ENCODE peak calls at places on chromosome 4, in five cellular contexts. K, W, V, B and C are unnamed samples.

GRCh38 chr4:186037692-186038658 is 31.0 kb upstream of the TLR3 start:
- DNase-seq in K (peak; percentile 48), W (no peak), V (peak; percentile 72), B (no peak), C (peak; percentile 66)

GRCh38 chr4:88811904-88812303 is 114.3 kb upstream of the NAP1L5 start:
- DNase-seq in K (no peak), W (no peak), V (no peak), B (no peak), C (no peak)

GRCh38 chr4:118811008-118811764 is 24.7 kb downstream of the SEC24D start:
- DNase-seq in K (peak; percentile 64), W (no peak), V (no peak), B (no peak), C (no peak)

GRCh38 chr4:60463846-60464502 is 736.2 kb upstream of the ADGRL3 start:
- DNase-seq in K (no peak), W (peak; percentile 18), V (peak; percentile 6), B (no peak), C (no peak)

GRCh38 chr4:147201016-147201415 is 255.4 kb upstream of the TTC29 start:
- DNase-seq in K (no peak), W (no peak), V (no peak), B (no peak), C (no peak)

GRCh38 chr4:136750898-136751297 is 781.4 kb downstream of the PCDH18 start:
- DNase-seq in K (no peak), W (no peak), V (no peak), B (no peak), C (no peak)

GRCh38 chr4:98603683-98604573 is 54.5 kb downstream of the TSPAN5 start:
- DNase-seq in K (no peak), W (no peak), V (no peak), B (no peak), C (no peak)

GRCh38 chr4:185914583-185915199 is 102.7 kb upstream of the SORBS2 start:
- DNase-seq in K (no peak), W (no peak), V (no peak), B (no peak), C (no peak)

GRCh38 chr4:173367946-173368345 is 2.8 kb upstream of the SAP30 start:
- DNase-seq in K (no peak), W (no peak), V (no peak), B (no peak), C (no peak)

GRCh38 chr4:76504613-76505465 is 69.8 kb downstream of the SHROOM3 start:
- DNase-seq in K (no peak), W (no peak), V (peak; percentile 52), B (no peak), C (peak; percentile 47)

GRCh38 chr4:61520688-61521160 is 320.6 kb downstream of the ADGRL3 start:
- DNase-seq in K (no peak), W (no peak), V (no peak), B (no peak), C (no peak)

GRCh38 chr4:5143940-5144339 is 92.7 kb downstream of the STK32B start:
- DNase-seq in K (no peak), W (no peak), V (no peak), B (no peak), C (no peak)

GRCh38 chr4:42348247-42348646 is 49.0 kb upstream of the SHISA3 start:
- DNase-seq in K (no peak), W (no peak), V (no peak), B (no peak), C (no peak)

GRCh38 chr4:83356899-83357661 is 22.4 kb upstream of the HPSE start:
- DNase-seq in K (peak; percentile 75), W (no peak), V (no peak), B (no peak), C (no peak)

GRCh38 chr4:181659202-181659601 is 584.0 kb upstream of the TENM3 start:
- DNase-seq in K (no peak), W (no peak), V (no peak), B (no peak), C (no peak)

GRCh38 chr4:121107507-121107906 is 35.2 kb upstream of the NDNF start:
- DNase-seq in K (no peak), W (no peak), V (no peak), B (no peak), C (no peak)

GRCh38 chr4:121113680-121114079 is 41.3 kb upstream of the NDNF start:
- DNase-seq in K (no peak), W (no peak), V (peak; percentile 5), B (no peak), C (no peak)

GRCh38 chr4:121114756-121115155 is 42.4 kb upstream of the NDNF start:
- DNase-seq in K (no peak), W (no peak), V (no peak), B (no peak), C (no peak)

GRCh38 chr4:121108557-121108956 is 36.2 kb upstream of the NDNF start:
- DNase-seq in K (no peak), W (no peak), V (no peak), B (no peak), C (no peak)

DNA sequence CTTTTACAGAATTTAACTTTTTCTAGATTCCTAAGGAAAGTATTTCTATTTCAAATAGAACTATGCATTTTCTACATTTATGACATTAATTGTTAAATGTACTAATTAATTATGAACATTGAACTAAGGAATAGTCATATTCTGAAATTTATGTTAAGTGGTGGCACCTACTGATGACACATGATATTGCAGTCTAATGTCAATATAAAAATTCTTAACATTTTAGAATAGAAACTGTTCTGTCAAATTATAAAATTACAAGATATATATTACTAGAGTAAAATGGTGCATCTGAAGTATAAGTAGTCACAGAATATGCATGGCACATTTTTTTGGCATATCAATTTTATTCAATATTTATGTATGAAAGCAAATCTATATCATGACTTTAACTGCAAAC is 40.2 kb upstream of the NDNF start:
- DNase-seq in K (no peak), W (no peak), V (no peak), B (no peak), C (no peak)
- TF ChIP-seq CTCF in K (no peak), W (peak; percentile 13), V (peak; percentile 13), B (no peak), C (no peak)

GRCh38 chr4:107757860-107758476 is 37.9 kb upstream of the PAPSS1 start:
- DNase-seq in K (no peak), W (no peak), V (no peak), B (no peak), C (peak; percentile 22)
- TF ChIP-seq CTCF in K (peak; percentile 30), W (peak; percentile 24), V (peak; percentile 38), B (peak; percentile 29), C (no peak)

DNA sequence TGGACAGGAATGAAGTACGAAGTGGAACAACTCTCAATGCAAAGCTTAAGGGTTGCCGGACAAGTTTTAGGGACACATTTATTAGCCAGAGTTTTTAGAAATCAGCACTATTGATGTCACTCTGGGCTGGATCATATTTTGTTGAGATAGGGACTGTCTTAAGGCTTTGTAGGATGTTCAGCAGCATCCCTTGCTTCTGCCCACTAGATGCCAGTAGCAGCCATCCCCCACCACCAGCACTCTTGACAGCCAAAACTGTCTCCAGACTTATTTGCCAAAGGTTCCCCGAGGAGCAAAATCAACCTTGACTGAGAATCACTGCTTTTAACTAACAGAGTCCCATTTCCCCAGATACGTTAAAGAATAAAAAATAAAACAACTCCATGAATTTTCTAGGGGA is 1497.3 kb downstream of the STIM2 start:
- DNase-seq in K (no peak), W (no peak), V (no peak), B (no peak), C (no peak)
- TF ChIP-seq CTCF in K (peak; percentile 40), W (no peak), V (peak; percentile 31), B (no peak), C (no peak)

DNA sequence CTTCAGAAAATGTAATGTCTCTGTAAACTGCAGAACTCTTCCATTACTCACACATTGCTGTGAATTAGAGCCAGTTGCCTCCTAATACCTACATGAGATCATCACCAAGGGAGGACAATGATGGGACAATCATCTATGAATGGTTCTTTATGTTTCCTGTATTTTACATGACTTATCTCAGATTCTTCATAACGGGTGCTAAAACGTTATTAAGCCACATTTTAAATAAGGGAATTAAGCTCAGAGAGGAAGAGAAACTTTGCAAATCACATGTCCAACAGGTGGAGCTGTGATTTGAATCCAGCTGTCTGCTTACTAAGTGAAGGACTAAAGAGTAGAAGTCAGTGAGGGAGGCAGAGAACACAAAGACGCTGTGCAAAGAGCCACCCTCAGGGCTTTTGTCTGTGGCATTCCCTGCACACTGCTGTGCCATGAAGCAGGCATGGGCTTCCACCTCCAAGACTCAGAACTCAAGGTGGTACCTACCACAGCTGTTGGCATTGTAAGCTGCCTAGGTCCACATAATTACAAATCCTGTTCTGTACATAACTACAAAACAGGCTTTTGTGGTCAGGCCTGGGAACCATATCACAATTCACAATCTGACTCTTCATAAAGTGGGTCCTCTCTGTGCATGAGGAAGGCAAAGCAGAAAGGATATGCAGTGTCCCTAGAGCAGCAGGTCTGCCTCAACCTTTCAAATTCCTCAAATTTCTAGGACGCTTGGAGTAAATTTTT is 12.8 kb downstream of the TBC1D9 start:
- DNase-seq in K (no peak), W (no peak), V (no peak), B (peak; percentile 68), C (peak; percentile 58)
- TF ChIP-seq CTCF in K (peak; percentile 35), W (no peak), V (peak; percentile 47), B (peak; percentile 33), C (peak; percentile 28)

GRCh38 chr4:10089346-10089745 is 27.3 kb downstream of the WDR1 start:
- DNase-seq in K (no peak), W (no peak), V (no peak), B (no peak), C (no peak)
- TF ChIP-seq CTCF in K (peak; percentile 33), W (peak; percentile 17), V (peak; percentile 21), B (peak; percentile 34), C (peak; percentile 3)

GRCh38 chr4:8819421-8820177 is 52.0 kb downstream of the HMX1 start:
- DNase-seq in K (no peak), W (peak; percentile 26), V (no peak), B (no peak), C (no peak)
- TF ChIP-seq CTCF in K (no peak), W (no peak), V (no peak), B (no peak), C (no peak)

GRCh38 chr4:3719836-3720235 is 46.3 kb upstream of the ADRA2C start:
- DNase-seq in K (no peak), W (no peak), V (no peak), B (no peak), C (no peak)

GRCh38 chr4:3721186-3721585 is 45.0 kb upstream of the ADRA2C start:
- DNase-seq in K (no peak), W (no peak), V (no peak), B (no peak), C (no peak)

GRCh38 chr4:3719191-3719590 is 47.0 kb upstream of the ADRA2C start:
- DNase-seq in K (no peak), W (no peak), V (no peak), B (no peak), C (no peak)

GRCh38 chr4:3721627-3722026 is 44.6 kb upstream of the ADRA2C start:
- DNase-seq in K (no peak), W (no peak), V (no peak), B (no peak), C (no peak)

GRCh38 chr4:3720461-3720860 is 45.7 kb upstream of the ADRA2C start:
- DNase-seq in K (no peak), W (no peak), V (no peak), B (no peak), C (no peak)
- TF ChIP-seq CTCF in K (no peak), W (no peak), V (no peak), B (no peak), C (no peak)